ENCODE peak calls at places on chromosomes 2 and 18, in eight cellular contexts. D is NCI-H1417; J is globus pallidus; K is NCI-H446 treated with DMSO at 0.1 percent for 48 hours; H is activated naive CD4-positive, alpha-beta T cell treated with anti-CD3 and anti-CD28 coated beads, Interleukin-2, amount 10 ng/mL, durations not matched to agents 7 days and 5 days; A is GF-D8; P is COR-L47; Z is lower leg skin. W is an unnamed sample.

GRCh38 chr2:225282858-225283693 is 116.4 kb upstream of the NYAP2 start:
- DNase-seq in D (peak; percentile 73), J (peak; percentile 7), K (peak; percentile 53), H (peak; percentile 29), A (no peak), P (peak; percentile 34), Z (no peak), W (peak; percentile 59)

GRCh38 chr18:76264851-76265250 is 230.2 kb downstream of the ZNF516 start:
- DNase-seq in D (peak; percentile 54), J (no peak), K (no peak), H (no peak), A (no peak), P (no peak), Z (peak; percentile 46), W (peak; percentile 14)

GRCh38 chr2:203713381-203713780 is 6.9 kb downstream of the CD28 start:
- DNase-seq in D (no peak), J (no peak), K (no peak), H (no peak), A (no peak), P (no peak), Z (no peak), W (no peak)

GRCh38 chr2:148552675-148553331 is 91.7 kb upstream of the EPC2 start:
- DNase-seq in D (peak; percentile 70), J (no peak), K (peak; percentile 1), H (peak; percentile 64), A (no peak), P (no peak), Z (no peak), W (no peak)

GRCh38 chr18:63730788-63731187 is 28.0 kb downstream of the SERPINB11 start:
- DNase-seq in D (no peak), J (no peak), K (no peak), H (no peak), A (no peak), P (no peak), Z (no peak), W (no peak)

GRCh38 chr2:74507926-74508520 is 528 bp upstream of the PCGF1 start:
- DNase-seq in D (peak; percentile 94), J (no peak), K (peak; percentile 16), H (peak; percentile 41), A (no peak), P (peak; percentile 33), Z (no peak), W (peak; percentile 79)

GRCh38 chr18:41532344-41533086 is 422.5 kb upstream of the PIK3C3 start:
- DNase-seq in D (no peak), J (no peak), K (peak; percentile 23), H (no peak), A (no peak), P (no peak), Z (no peak), W (no peak)

GRCh38 chr18:22457552-22457951 is 39.8 kb upstream of the CTAGE1 start:
- DNase-seq in D (no peak), J (no peak), K (no peak), H (no peak), A (no peak), P (no peak), Z (no peak), W (no peak)

GRCh38 chr2:487495-488079 is 189.6 kb downstream of the TMEM18 start:
- DNase-seq in D (no peak), J (no peak), K (no peak), H (no peak), A (no peak), P (no peak), Z (no peak), W (no peak)

GRCh38 chr2:95345415-95346235 is 48.5 kb downstream of the KCNIP3 start:
- DNase-seq in D (peak; percentile 86), J (peak; percentile 70), K (no peak), H (peak; percentile 69), A (peak; percentile 0), P (peak; percentile 72), Z (peak; percentile 96), W (peak; percentile 81)

GRCh38 chr2:110827518-110827917 is 95.1 kb downstream of the ACOXL start:
- DNase-seq in D (no peak), J (no peak), K (no peak), H (no peak), A (no peak), P (no peak), Z (no peak), W (no peak)

GRCh38 chr2:28274911-28275685 is 117.6 kb upstream of the FOSL2 start:
- DNase-seq in D (no peak), J (no peak), K (no peak), H (no peak), A (no peak), P (no peak), Z (peak; percentile 88), W (peak; percentile 94)

W was measured in fibroblast of mammary gland.